ENCODE peak calls at places on chromosome 11, in seven cellular contexts. N, M, K, L, Q, X and Y are unnamed samples. For H3K27me3, the result is how much of the 10 kb centered on the place peaks cover.

GRCh38 chr11:59106363-59107336 is at the start of gene FAM111B:
- DNase-seq in L (peak), X (peak), K (peak), M (peak), N (peak), Q (peak), Y (peak)

GRCh38 chr11:110000045-110000502 is 93.1 kb upstream of the ZC3H12C start:
- DNase-seq in M (peak), X (no peak), N (no peak), K (no peak), Q (no peak), L (no peak), Y (no peak)

GRCh38 chr11:2621919-2622318 is 77.9 kb downstream of the KCNQ1OT1 start:
- DNase-seq in K (no peak), N (no peak), X (no peak), Q (no peak), L (no peak), M (no peak), Y (no peak)

GRCh38 chr11:72004515-72005346 is 6.0 kb downstream of the IL18BP start:
- DNase-seq in N (no peak), K (no peak), Q (no peak), L (no peak), X (no peak), M (no peak), Y (no peak)

GRCh38 chr11:102513869-102514268 is 16.7 kb downstream of the MMP7 start:
- DNase-seq in M (no peak), K (peak), X (no peak), N (peak), Q (peak), L (no peak), Y (no peak)

GRCh38 chr11:112113539-112114457 is 27.1 kb downstream of the SDHD start:
- DNase-seq in N (no peak), Q (no peak), X (peak), K (no peak), M (no peak), L (peak), Y (peak)

GRCh38 chr11:19301336-19301735 is 60.6 kb upstream of the E2F8 start:
- DNase-seq in M (no peak), N (no peak), K (no peak), X (no peak), Q (no peak), L (no peak), Y (no peak)

GRCh38 chr11:67374571-67375276 is 1.3 kb upstream of the CLCF1 start:
- DNase-seq in L (no peak), N (no peak), X (no peak), Q (no peak), M (no peak), K (peak), Y (peak)

GRCh38 chr11:100965346-100965745 is 164.3 kb downstream of the PGR start:
- DNase-seq in L (no peak), N (no peak), K (no peak), X (no peak), Q (no peak), M (no peak), Y (no peak)

GRCh38 chr11:31805037-31805628 is 6.0 kb downstream of the PAX6 start:
- DNase-seq in K (no peak), Q (no peak), N (no peak), X (no peak), M (no peak), L (no peak), Y (peak)
- H3K27me3 ChIP-seq in K (under half), Q (half or more), N (half or more), X (under half), M (half or more), L (half or more), Y (half or more)

DNA sequence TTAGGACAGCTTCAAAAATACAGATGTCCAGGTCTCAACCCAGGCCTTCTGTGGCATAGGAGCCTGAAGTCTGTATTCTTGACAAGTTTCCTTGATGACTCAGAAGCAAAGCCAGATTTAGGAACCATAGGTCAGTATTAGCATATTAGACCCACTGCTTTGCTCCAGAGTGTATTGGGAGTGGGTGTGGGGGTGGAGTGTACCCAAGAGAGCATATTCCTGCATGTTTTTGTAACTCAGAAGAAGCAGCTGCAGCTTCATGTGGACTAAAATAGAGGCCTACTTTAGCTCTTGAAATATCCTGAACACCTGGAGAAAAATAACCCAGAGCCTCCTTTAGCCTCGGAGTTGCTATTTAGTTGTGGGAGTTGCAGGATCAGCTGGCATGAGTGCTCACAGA is 106.7 kb downstream of the CCDC81 start:
- DNase-seq in M (no peak), L (no peak), X (no peak), N (no peak), K (no peak), Q (no peak), Y (no peak)
- H3K27me3 ChIP-seq in M (under half), L (under half), X (under half), N (under half), K (under half), Q (under half), Y (under half)

GRCh38 chr11:44335052-44335894 is 25.3 kb upstream of the ALX4 start:
- DNase-seq in L (no peak), M (no peak), K (no peak), Q (no peak), N (no peak), X (no peak), Y (no peak)

GRCh38 chr11:44332665-44333064 is 22.7 kb upstream of the ALX4 start:
- DNase-seq in N (no peak), X (no peak), K (no peak), M (no peak), Q (no peak), L (no peak), Y (no peak)

GRCh38 chr11:44338031-44338430 is 28.1 kb upstream of the ALX4 start:
- DNase-seq in N (no peak), Q (no peak), X (no peak), K (no peak), L (no peak), M (no peak), Y (no peak)

GRCh38 chr11:44333271-44334218 is 23.6 kb upstream of the ALX4 start:
- DNase-seq in K (no peak), M (no peak), X (no peak), L (no peak), Q (no peak), N (no peak), Y (no peak)

GRCh38 chr11:44334356-44335004 is 24.5 kb upstream of the ALX4 start:
- DNase-seq in X (no peak), L (no peak), Q (no peak), K (no peak), N (no peak), M (no peak), Y (peak)
- H3K27me3 ChIP-seq in X (under half), L (under half), Q (half or more), K (under half), N (under half), M (under half), Y (half or more)

GRCh38 chr11:120065176-120065575 is 72.7 kb downstream of the TRIM29 start:
- DNase-seq in K (no peak), L (no peak), Q (no peak), N (no peak), M (no peak), X (no peak), Y (no peak)
- H3K27me3 ChIP-seq in K (under half), L (under half), Q (under half), N (under half), M (under half), X (under half), Y (under half)

GRCh38 chr11:16604784-16605439 is 133.5 kb upstream of the C11orf58 start:
- DNase-seq in Q (peak), M (no peak), N (no peak), K (peak), L (peak), X (peak), Y (peak)
- H3K27me3 ChIP-seq in Q (under half), M (under half), N (under half), K (under half), L (half or more), X (under half), Y (half or more)

DNA sequence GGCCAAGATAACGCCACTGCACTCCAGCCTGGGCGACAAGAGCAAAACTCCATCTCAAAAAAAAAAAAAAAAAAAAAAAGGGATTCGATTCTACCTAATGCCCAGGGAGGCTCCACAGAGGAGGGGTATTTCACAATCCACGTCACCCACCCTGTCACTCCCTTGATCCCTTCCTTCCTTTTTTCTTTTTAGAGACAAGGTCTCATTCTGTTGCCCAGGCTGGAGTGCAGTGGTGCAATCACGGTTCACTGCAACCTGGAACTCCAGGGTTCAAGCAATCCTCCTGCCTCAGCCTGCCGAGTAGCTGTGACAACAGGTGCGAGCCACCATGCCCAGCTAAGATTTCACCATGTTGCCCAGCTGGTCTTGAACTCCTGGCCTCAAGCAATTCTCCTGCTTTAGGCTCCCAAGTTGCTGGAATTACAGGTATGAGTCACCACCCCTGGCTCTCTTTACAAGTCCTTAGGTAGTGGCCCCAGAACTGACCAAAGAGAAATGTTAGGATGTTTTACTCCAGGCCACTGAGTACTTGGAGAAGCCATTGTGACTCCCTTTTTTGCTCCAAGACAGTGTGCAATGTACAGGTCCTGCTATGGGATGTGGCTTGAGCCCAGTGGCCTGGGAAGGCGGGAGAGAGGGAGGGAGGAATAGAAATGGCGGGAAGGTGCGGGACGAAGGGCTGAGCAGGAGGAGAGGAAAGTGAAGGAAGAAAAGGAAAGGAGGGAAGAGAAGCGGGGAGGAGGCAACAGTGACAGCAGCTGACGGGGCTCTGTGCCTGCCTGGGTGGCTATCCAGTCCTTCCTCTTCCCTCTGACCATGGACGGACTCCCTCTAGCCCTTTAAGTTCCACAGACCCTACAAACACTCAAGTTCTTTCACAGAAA is 11.8 kb upstream of the FXYD2 start:
- DNase-seq in K (no peak), Q (peak), N (peak), M (no peak), X (no peak), L (no peak), Y (no peak)
- H3K27me3 ChIP-seq in K (under half), Q (under half), N (under half), M (under half), X (under half), L (under half), Y (under half)

GRCh38 chr11:95245038-95245437 is 14.0 kb upstream of the SESN3 start:
- DNase-seq in N (no peak), M (no peak), Q (no peak), K (no peak), X (no peak), L (no peak), Y (no peak)
- H3K27me3 ChIP-seq in N (under half), M (under half), Q (under half), K (under half), X (under half), L (under half), Y (under half)

GRCh38 chr11:64541131-64541530 is 49.9 kb upstream of the SLC22A12 start:
- DNase-seq in N (no peak), M (no peak), L (no peak), K (no peak), X (no peak), Q (no peak), Y (no peak)

GRCh38 chr11:64539711-64540420 is 51.2 kb upstream of the SLC22A12 start:
- DNase-seq in N (no peak), M (no peak), Q (no peak), L (no peak), X (no peak), K (no peak), Y (peak)

GRCh38 chr11:64538501-64538951 is 52.5 kb upstream of the SLC22A12 start:
- DNase-seq in L (no peak), Q (no peak), N (no peak), X (no peak), M (no peak), K (no peak), Y (peak)

GRCh38 chr11:64539239-64539638 is 51.8 kb upstream of the SLC22A12 start:
- DNase-seq in M (no peak), K (no peak), N (no peak), X (no peak), Q (no peak), L (no peak), Y (peak)

GRCh38 chr11:64540426-64540825 is 50.6 kb upstream of the SLC22A12 start:
- DNase-seq in N (no peak), K (no peak), X (no peak), L (no peak), M (no peak), Q (no peak), Y (peak)
- H3K27me3 ChIP-seq in N (under half), K (under half), X (under half), L (under half), M (under half), Q (under half), Y (under half)

GRCh38 chr11:555500-556174 is 4.9 kb downstream of the LMNTD2 start:
- DNase-seq in X (no peak), K (no peak), L (no peak), M (no peak), N (no peak), Q (no peak), Y (peak)

GRCh38 chr11:556175-556699 is 4.3 kb downstream of the LMNTD2 start:
- DNase-seq in Q (no peak), M (no peak), X (no peak), L (no peak), K (peak), N (no peak), Y (peak)

GRCh38 chr11:558503-558902 is 2.0 kb downstream of the LMNTD2 start:
- DNase-seq in L (no peak), K (no peak), X (no peak), Q (no peak), M (no peak), N (no peak), Y (no peak)

GRCh38 chr11:557328-558132 is 3.0 kb downstream of the LMNTD2 start:
- DNase-seq in M (no peak), K (no peak), Q (no peak), X (no peak), N (no peak), L (no peak), Y (no peak)

GRCh38 chr11:556857-557256 is 3.7 kb downstream of the LMNTD2 start:
- DNase-seq in N (no peak), L (no peak), M (no peak), X (no peak), Q (no peak), K (no peak), Y (no peak)
- H3K27me3 ChIP-seq in N (under half), L (under half), M (under half), X (under half), Q (half or more), K (under half), Y (under half)

DNA sequence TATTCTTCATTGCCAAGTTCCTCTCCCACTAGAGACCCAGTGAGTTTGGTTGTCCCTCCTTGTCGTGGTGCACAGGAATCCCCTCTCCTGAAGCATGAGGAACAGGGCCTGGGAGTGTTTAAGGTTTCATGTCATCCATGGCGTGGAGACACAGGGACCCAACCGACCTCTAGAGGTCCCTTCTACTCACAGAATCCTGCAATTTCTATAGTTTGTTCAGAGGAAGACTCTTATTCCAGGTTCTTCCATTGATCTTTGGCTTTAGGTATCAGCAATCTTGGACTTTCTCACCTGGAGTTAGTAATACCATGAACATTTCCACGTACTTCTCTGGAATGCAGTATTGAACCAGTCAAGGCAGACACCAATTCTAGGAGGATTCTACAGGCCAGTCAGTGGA is 548.2 kb downstream of the NTM start:
- DNase-seq in N (no peak), X (no peak), K (no peak), L (no peak), M (no peak), Q (no peak), Y (no peak)
- H3K27me3 ChIP-seq in N (under half), X (under half), K (under half), L (under half), M (under half), Q (under half), Y (under half)